ENCODE peak calls at places on chromosomes 13 and 19, in ten cellular contexts. J is epithelial cell of prostate; R is germinal center; N is hippocampal formation; A is naive thymus-derived CD4-positive, alpha-beta T cell; S is activated CD4-positive, alpha-beta memory T cell treated with anti-CD3 and anti-CD28 coated beads, Interleukin-2, amount 10 ng/mL, durations not matched to agents 7 days and 5 days; F is AG04450; Q is C1 segment of cervical spinal cord; O is DMS53; P is stimulated activated CD4-positive, alpha-beta T cell treated with anti-CD3 and anti-CD28 coated beads, Interleukin-12 subunit alpha, Interleukin-12 subunit beta, amount 100 ng/mL, for 24 hours. V is an unnamed sample.

GRCh38 chr19:2721570-2722540 is 683 bp upstream of the DIRAS1 start:
- DNase-seq in O (no peak), P (no peak), R (no peak), N (no peak), S (no peak), Q (no peak), J (no peak), F (no peak), A (no peak), V (no peak)

GRCh38 chr19:41811036-41811435 is 14.6 kb downstream of the CEACAM3 start:
- DNase-seq in Q (peak), P (no peak), A (no peak), F (no peak), R (no peak), O (no peak), S (no peak), J (no peak), N (no peak), V (no peak)

GRCh38 chr19:29483944-29484581 is 41.7 kb upstream of the VSTM2B start:
- DNase-seq in R (no peak), O (no peak), P (no peak), N (no peak), F (no peak), J (no peak), Q (no peak), A (no peak), S (peak), V (no peak)

GRCh38 chr19:41937525-41937924 is 9.3 kb upstream of the ERFL start:
- DNase-seq in R (no peak), P (no peak), J (no peak), Q (no peak), S (no peak), O (no peak), A (no peak), F (no peak), N (no peak), V (no peak)

GRCh38 chr13:34349091-34349722 is 531.3 kb downstream of the RFC3 start:
- DNase-seq in R (no peak), P (no peak), J (no peak), F (peak), Q (no peak), N (no peak), O (peak), S (no peak), A (no peak), V (no peak)

GRCh38 chr19:13492128-13492527 is 14.2 kb downstream of the CACNA1A start:
- DNase-seq in J (no peak), R (no peak), P (no peak), F (peak), O (no peak), A (no peak), Q (no peak), N (no peak), S (no peak), V (no peak)

GRCh38 chr13:47959468-47960088 is 41.5 kb downstream of the SUCLA2 start:
- DNase-seq in S (no peak), J (no peak), F (no peak), O (peak), N (no peak), A (no peak), R (no peak), P (no peak), Q (no peak), V (no peak)

GRCh38 chr19:11410682-11411081 is 8.4 kb downstream of the RGL3 start:
- DNase-seq in Q (no peak), N (no peak), O (no peak), S (no peak), P (no peak), J (no peak), R (no peak), A (no peak), F (no peak), V (no peak)

GRCh38 chr13:34733720-34734119 is 208.3 kb upstream of the NBEA start:
- DNase-seq in O (no peak), A (no peak), R (no peak), P (no peak), J (no peak), F (no peak), S (no peak), N (no peak), Q (no peak), V (no peak)

GRCh38 chr19:38654478-38655079 is 7.1 kb downstream of the ACTN4 start:
- DNase-seq in R (no peak), J (no peak), P (no peak), S (no peak), F (no peak), N (no peak), Q (no peak), A (no peak), O (no peak), V (no peak)

GRCh38 chr19:28948531-28948930 is 264.4 kb downstream of the UQCRFS1 start:
- DNase-seq in R (no peak), N (no peak), F (no peak), Q (no peak), J (no peak), O (no peak), P (no peak), S (no peak), A (no peak), V (no peak)

GRCh38 chr13:112140366-112140765 is 73.4 kb downstream of the SOX1 start:
- DNase-seq in O (no peak), S (no peak), F (no peak), J (no peak), N (no peak), P (no peak), A (no peak), R (no peak), Q (no peak), V (no peak)

GRCh38 chr19:47598407-47599349 is 10.3 kb upstream of the BICRA start:
- DNase-seq in O (no peak), Q (no peak), A (no peak), N (no peak), P (no peak), J (peak), F (peak), S (no peak), R (no peak), V (no peak)

GRCh38 chr13:63163903-63164302 is 1748.3 kb upstream of the PCDH20 start:
- DNase-seq in R (no peak), F (no peak), J (no peak), O (no peak), N (no peak), P (no peak), A (no peak), Q (no peak), S (no peak), V (no peak)

GRCh38 chr19:19538077-19538764 is at the start of gene CILP2:
- DNase-seq in Q (no peak), P (no peak), O (peak), N (no peak), S (no peak), F (no peak), J (no peak), R (peak), A (peak), V (no peak)

GRCh38 chr13:35630551-35631275 is 154.2 kb upstream of the MAB21L1 start:
- DNase-seq in P (no peak), S (no peak), Q (no peak), J (no peak), A (no peak), N (peak), O (peak), F (peak), R (peak), V (no peak)

GRCh38 chr13:97258801-97259200 is 36.7 kb downstream of the MBNL2 start:
- DNase-seq in N (no peak), J (no peak), S (no peak), A (no peak), F (no peak), P (no peak), O (no peak), R (no peak), Q (no peak), V (no peak)

GRCh38 chr13:68727788-68728187 is 1379.8 kb upstream of the ATXN8OS start:
- DNase-seq in O (no peak), F (no peak), R (no peak), S (no peak), N (peak), P (no peak), A (no peak), Q (no peak), J (no peak), V (no peak)

GRCh38 chr13:104694397-104694796 is 1628.2 kb upstream of the SLC10A2 start:
- DNase-seq in N (no peak), R (no peak), Q (no peak), F (no peak), S (no peak), A (no peak), O (peak), P (no peak), J (no peak), V (no peak)

GRCh38 chr13:55160911-55161310 is 1979.8 kb upstream of the PRR20A start:
- DNase-seq in S (no peak), P (no peak), Q (no peak), A (no peak), O (peak), N (no peak), R (no peak), F (no peak), J (no peak), V (no peak)

V was measured in activated effector memory CD4-positive, alpha-beta T cell treated with Interleukin-2 at 50 U/mL for 16 hours.